ENCODE peak calls at places on chromosomes 5 and 9, in nine cellular contexts. T is ureter; Y is lung; Q is heart right ventricle; X is H1; U is Caki2; C is H7; F is central memory CD8-positive, alpha-beta T cell; O is ovary. R is an unnamed sample.

GRCh38 chr5:160470437-160471341 is 49.0 kb downstream of the PTTG1 start:
- DNase-seq in T (no peak), Y (no peak), Q (no peak), X (no peak), U (peak), C (no peak), F (no peak), O (no peak), R (peak)

GRCh38 chr5:150505041-150505511 is 2.9 kb upstream of the NDST1 start:
- DNase-seq in T (no peak), Y (no peak), Q (no peak), X (no peak), U (no peak), C (no peak), F (no peak), O (no peak), R (no peak)

GRCh38 chr9:70874451-70874850 is 247.0 kb downstream of the TRPM3 start:
- DNase-seq in T (no peak), Y (no peak), Q (no peak), X (no peak), U (no peak), C (no peak), F (no peak), O (no peak), R (no peak)

GRCh38 chr5:71564884-71565283 is 22.3 kb upstream of the MCCC2 start:
- DNase-seq in T (no peak), Y (no peak), Q (no peak), X (no peak), U (no peak), C (no peak), F (no peak), O (no peak), R (no peak)

GRCh38 chr9:135370411-135371375 is 108.9 kb upstream of the PPP1R26 start:
- DNase-seq in T (no peak), Y (no peak), Q (no peak), X (no peak), U (no peak), C (no peak), F (no peak), O (no peak), R (no peak)

GRCh38 chr9:71663931-71664459 is 104.3 kb downstream of the CEMIP2 start:
- DNase-seq in T (no peak), Y (no peak), Q (no peak), X (no peak), U (no peak), C (no peak), F (no peak), O (no peak), R (no peak)

GRCh38 chr5:3199941-3200340 is 395.7 kb upstream of the IRX1 start:
- DNase-seq in T (no peak), Y (no peak), Q (no peak), X (no peak), U (no peak), C (no peak), F (no peak), O (no peak), R (no peak)

GRCh38 chr9:18459958-18460584 is 13.9 kb upstream of the ADAMTSL1 start:
- DNase-seq in T (no peak), Y (no peak), Q (no peak), X (no peak), U (no peak), C (no peak), F (no peak), O (no peak), R (no peak)

GRCh38 chr5:38051711-38052508 is 206.4 kb upstream of the EGFLAM start:
- DNase-seq in T (no peak), Y (no peak), Q (no peak), X (no peak), U (no peak), C (no peak), F (no peak), O (no peak), R (no peak)

GRCh38 chr9:128148509-128149000 is 698 bp upstream of the LCN2 start:
- DNase-seq in T (no peak), Y (no peak), Q (peak), X (no peak), U (no peak), C (peak), F (no peak), O (no peak), R (no peak)

GRCh38 chr9:21060919-21061561 is 16.7 kb downstream of the IFNB1 start:
- DNase-seq in T (no peak), Y (no peak), Q (no peak), X (no peak), U (no peak), C (no peak), F (no peak), O (no peak), R (no peak)

GRCh38 chr9:129330711-129331279 is 152.7 kb upstream of the IER5L start:
- DNase-seq in T (no peak), Y (no peak), Q (no peak), X (no peak), U (peak), C (no peak), F (no peak), O (no peak), R (no peak)

GRCh38 chr5:143040622-143041021 is 270.4 kb downstream of the ARHGAP26 start:
- DNase-seq in T (no peak), Y (no peak), Q (no peak), X (no peak), U (no peak), C (no peak), F (no peak), O (no peak), R (no peak)

GRCh38 chr5:168328804-168329203 is 37.4 kb downstream of the WWC1 start:
- DNase-seq in T (no peak), Y (peak), Q (no peak), X (no peak), U (peak), C (peak), F (no peak), O (no peak), R (no peak)

GRCh38 chr5:91938441-91938840 is 555.3 kb upstream of the ARRDC3 start:
- DNase-seq in T (no peak), Y (no peak), Q (no peak), X (no peak), U (no peak), C (no peak), F (no peak), O (no peak), R (no peak)

GRCh38 chr5:178509491-178510057 is 80.6 kb downstream of the COL23A1 start:
- DNase-seq in T (no peak), Y (no peak), Q (no peak), X (no peak), U (no peak), C (no peak), F (no peak), O (no peak), R (no peak)

GRCh38 chr5:150503977-150504620 is 3.8 kb upstream of the NDST1 start:
- DNase-seq in T (no peak), Y (peak), Q (peak), X (no peak), U (no peak), C (no peak), F (no peak), O (no peak), R (peak)

GRCh38 chr5:20615888-20616563 is 628.0 kb upstream of the CDH18 start:
- DNase-seq in T (no peak), Y (no peak), Q (no peak), X (no peak), U (no peak), C (peak), F (no peak), O (no peak), R (no peak)

GRCh38 chr9:106861585-106862114 is 1.3 kb upstream of the ZNF462 start:
- DNase-seq in T (no peak), Y (no peak), Q (no peak), X (no peak), U (no peak), C (peak), F (no peak), O (no peak), R (no peak)